ENCODE peak calls at places on chromosomes 2 and 18, in seven cellular contexts. Y, O, B, P, T, A and W are unnamed samples.

GRCh38 chr2:28377984-28378678 is 14.5 kb upstream of the FOSL2 start:
- DNase-seq in Y (no peak), O (no peak), B (no peak), P (peak; percentile 89), T (no peak), A (no peak), W (peak; percentile 87)

GRCh38 chr2:96091141-96091710 is 25.1 kb downstream of the ADRA2B start:
- DNase-seq in Y (no peak), O (no peak), B (no peak), P (peak; percentile 74), T (peak; percentile 63), A (peak; percentile 13), W (no peak)

GRCh38 chr18:57002627-57003026 is 144.3 kb upstream of the BOD1L2 start:
- DNase-seq in Y (no peak), O (no peak), B (no peak), P (no peak), T (no peak), A (no peak), W (no peak)

GRCh38 chr2:55887351-55887750 is 36.2 kb downstream of the EFEMP1 start:
- DNase-seq in Y (peak; percentile 80), O (no peak), B (no peak), P (no peak), T (no peak), A (no peak), W (no peak)

GRCh38 chr18:75474332-75474731 is 46.8 kb upstream of the SMIM21 start:
- DNase-seq in Y (no peak), O (no peak), B (no peak), P (no peak), T (no peak), A (no peak), W (no peak)

GRCh38 chr2:231676243-231676642 is 32.1 kb upstream of the PTMA start:
- DNase-seq in Y (no peak), O (no peak), B (no peak), P (no peak), T (no peak), A (no peak), W (no peak)

GRCh38 chr2:207334631-207335371 is 169.1 kb upstream of the KLF7 start:
- DNase-seq in Y (peak; percentile 96), O (peak; percentile 96), B (peak; percentile 25), P (peak; percentile 57), T (no peak), A (peak; percentile 53), W (peak; percentile 67)

GRCh38 chr18:78899241-78899640 is 80.4 kb upstream of the SALL3 start:
- DNase-seq in Y (no peak), O (no peak), B (no peak), P (no peak), T (no peak), A (no peak), W (no peak)

GRCh38 chr2:18455256-18455862 is 105.1 kb downstream of the RDH14 start:
- DNase-seq in Y (peak; percentile 84), O (peak; percentile 70), B (peak; percentile 10), P (no peak), T (no peak), A (no peak), W (peak; percentile 59)

GRCh38 chr2:207274541-207274940 is 108.8 kb upstream of the KLF7 start:
- DNase-seq in Y (no peak), O (no peak), B (no peak), P (no peak), T (no peak), A (no peak), W (no peak)

GRCh38 chr2:225584821-225585220 is 185.3 kb downstream of the NYAP2 start:
- DNase-seq in Y (no peak), O (no peak), B (no peak), P (no peak), T (no peak), A (no peak), W (no peak)

GRCh38 chr2:178291703-178292102 is 97.4 kb downstream of the OSBPL6 start:
- DNase-seq in Y (no peak), O (no peak), B (no peak), P (no peak), T (no peak), A (no peak), W (no peak)

GRCh38 chr2:56015631-56016251 is 92.2 kb upstream of the EFEMP1 start:
- DNase-seq in Y (no peak), O (no peak), B (peak; percentile 8), P (no peak), T (no peak), A (no peak), W (no peak)

GRCh38 chr2:26644188-26644835 is 3.1 kb upstream of the CIB4 start:
- DNase-seq in Y (no peak), O (no peak), B (no peak), P (peak; percentile 33), T (peak; percentile 59), A (no peak), W (no peak)

GRCh38 chr2:20737505-20737904 is 70.6 kb downstream of the GDF7 start:
- DNase-seq in Y (no peak), O (no peak), B (no peak), P (no peak), T (no peak), A (no peak), W (no peak)

GRCh38 chr2:230018153-230018552 is 50.6 kb downstream of the SLC16A14 start:
- DNase-seq in Y (peak; percentile 86), O (peak; percentile 49), B (no peak), P (no peak), T (no peak), A (no peak), W (no peak)

GRCh38 chr2:116510117-116510671 is 1304.3 kb upstream of the DDX18 start:
- DNase-seq in Y (no peak), O (no peak), B (peak; percentile 4), P (no peak), T (no peak), A (no peak), W (no peak)

GRCh38 chr2:230153390-230153976 is 66.3 kb downstream of the SP110 start:
- DNase-seq in Y (no peak), O (no peak), B (peak; percentile 41), P (no peak), T (no peak), A (no peak), W (no peak)

GRCh38 chr2:136067897-136068540 is 49.9 kb downstream of the CXCR4 start:
- DNase-seq in Y (no peak), O (no peak), B (no peak), P (no peak), T (no peak), A (no peak), W (no peak)

GRCh38 chr2:237978058-237978712 is 11.4 kb downstream of the UBE2F start:
- DNase-seq in Y (peak; percentile 56), O (no peak), B (no peak), P (peak; percentile 40), T (peak; percentile 64), A (peak; percentile 27), W (no peak)

GRCh38 chr18:44859263-44859662 is 178.6 kb downstream of the SETBP1 start:
- DNase-seq in Y (no peak), O (no peak), B (no peak), P (no peak), T (no peak), A (no peak), W (no peak)

GRCh38 chr2:171595896-171596295 is 73.6 kb downstream of the CYBRD1 start:
- DNase-seq in Y (peak; percentile 87), O (peak; percentile 83), B (no peak), P (no peak), T (no peak), A (no peak), W (no peak)

GRCh38 chr18:43620936-43621335 is 343.6 kb upstream of the SYT4 start:
- DNase-seq in Y (peak; percentile 39), O (no peak), B (peak; percentile 5), P (no peak), T (no peak), A (no peak), W (no peak)
- TF ChIP-seq CTCF in Y (peak; percentile 48), O (peak; percentile 16), B (peak; percentile 68), P (peak; percentile 50), T (no peak), A (peak; percentile 64), W (peak; percentile 61)

GRCh38 chr2:47539228-47539627 is 136.3 kb downstream of the MSH2 start:
- DNase-seq in Y (no peak), O (no peak), B (no peak), P (no peak), T (no peak), A (no peak), W (no peak)
- TF ChIP-seq CTCF in Y (no peak), O (no peak), B (peak; percentile 11), P (no peak), T (no peak), A (peak; percentile 19), W (no peak)

DNA sequence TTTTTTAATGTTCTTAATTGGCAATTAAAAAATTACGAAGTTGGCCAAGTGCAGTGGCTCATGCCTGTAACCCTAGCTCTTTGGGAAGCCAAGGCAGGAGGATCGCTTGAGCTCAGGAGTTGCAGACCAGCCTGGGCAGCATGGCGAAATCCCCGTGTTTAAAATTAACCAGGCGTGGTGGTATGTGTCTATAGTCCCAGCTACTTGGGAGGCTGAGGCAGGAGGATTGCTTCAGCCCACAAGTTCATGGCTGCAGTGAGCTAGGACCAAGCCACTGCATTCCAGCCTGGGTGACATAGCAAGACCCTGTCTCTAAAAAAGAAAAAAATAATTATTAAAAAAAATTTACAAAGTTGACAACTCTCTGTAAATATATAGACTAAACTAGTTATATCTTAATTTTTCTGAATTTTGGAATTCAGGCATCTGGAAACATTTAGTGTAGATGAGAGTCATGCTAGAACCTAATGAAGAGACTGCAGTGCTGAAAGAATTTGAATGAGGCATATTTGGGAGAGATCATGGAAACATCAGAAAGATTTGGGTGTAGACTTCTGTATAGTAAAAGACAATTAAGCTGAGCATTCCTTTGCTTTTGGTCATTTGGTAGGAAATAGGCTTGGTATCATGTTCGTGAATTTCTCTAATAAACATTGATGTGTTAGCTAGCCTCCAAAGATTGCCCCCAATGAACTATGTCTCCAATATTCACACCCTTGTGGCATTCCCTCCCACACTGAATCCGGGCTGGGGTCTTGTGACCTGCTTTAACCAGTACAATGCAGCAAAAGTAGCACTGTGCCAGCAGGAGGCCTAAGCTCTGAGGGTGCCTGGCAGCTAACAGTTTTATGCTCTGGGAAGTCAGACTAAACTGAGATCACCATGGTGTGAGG is 4.2 kb upstream of the ROCK1 start:
- DNase-seq in Y (peak; percentile 33), O (peak; percentile 74), B (no peak), P (no peak), T (no peak), A (no peak), W (no peak)
- TF ChIP-seq CTCF in Y (peak; percentile 18), O (peak; percentile 23), B (no peak), P (no peak), T (no peak), A (no peak), W (no peak)

DNA sequence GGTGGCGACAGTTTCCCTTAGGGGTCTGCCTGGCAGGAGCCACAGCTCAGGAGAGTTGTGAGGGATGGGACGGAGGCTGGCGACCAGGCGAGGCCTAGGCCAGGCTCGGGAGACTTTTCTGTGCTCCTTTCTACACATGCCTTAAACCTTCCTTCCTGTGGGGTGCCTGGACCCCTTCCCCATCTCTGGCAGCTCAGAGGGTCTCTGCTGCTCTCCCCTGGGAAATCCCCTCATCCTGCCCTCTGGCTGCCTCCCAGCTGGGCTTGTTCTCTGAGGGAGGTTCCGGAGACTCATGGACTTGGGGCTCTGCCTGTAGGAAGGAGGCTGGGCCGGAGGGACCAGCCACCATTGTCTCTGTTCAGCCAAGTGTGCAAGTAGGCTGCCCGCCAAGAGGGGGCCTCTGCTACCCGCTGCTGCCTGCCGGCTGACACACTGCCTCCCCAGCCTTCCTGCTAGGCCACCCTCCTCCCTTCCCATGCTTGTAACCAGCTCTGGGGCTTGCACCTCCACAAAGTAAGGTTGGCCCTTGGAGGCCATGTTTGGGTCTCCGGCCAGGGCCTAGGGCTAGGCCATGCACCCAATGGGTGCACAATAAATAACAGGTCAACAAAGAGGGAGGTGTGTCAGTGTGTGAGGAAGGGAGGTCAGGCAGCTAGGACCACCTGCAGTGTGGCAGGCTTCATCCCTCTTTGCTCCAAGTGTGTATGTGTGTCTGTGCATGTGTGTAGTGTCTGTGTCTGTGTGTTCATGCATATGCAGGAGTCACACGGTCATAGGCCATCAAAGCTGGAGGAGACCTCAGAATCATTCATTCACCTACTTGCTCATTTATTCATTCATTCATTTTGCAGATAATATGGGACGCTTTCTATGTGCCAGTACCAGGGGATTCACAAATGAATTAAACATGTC is 28.8 kb downstream of the PSD4 start:
- DNase-seq in Y (no peak), O (no peak), B (peak; percentile 43), P (no peak), T (no peak), A (no peak), W (no peak)
- TF ChIP-seq CTCF in Y (no peak), O (no peak), B (no peak), P (no peak), T (no peak), A (no peak), W (no peak)